ENCODE peak calls at places on chromosomes 2 and 18, in ten cellular contexts. D is psoas muscle; G is stimulated activated naive CD4-positive, alpha-beta T cell treated with Interleukin-2 at 50 U/mL for 16 hours; E is amniotic stem cell; O is posterior vena cava; S is activated CD8-positive, alpha-beta memory T cell treated with anti-CD3 and anti-CD28 coated beads for 24 hours; V is AG04450; P is CD8-positive, alpha-beta T cell; I is stimulated activated CD8-positive, alpha-beta memory T cell treated with anti-CD3 and anti-CD28 coated beads, Interleukin-4, amount 100 ng/mL, for 1 hour; R is kidney epithelial cell. U is an unnamed sample.
A peak's percentile ranks its signal among the peaks of the same experiment; 100 is the strongest.

GRCh38 chr18:48680339-48680738 is 141.5 kb downstream of the CTIF start:
- DNase-seq in D (no peak), G (no peak), E (no peak), O (peak; percentile 84), S (no peak), V (no peak), P (no peak), I (no peak), R (no peak), U (no peak)

GRCh38 chr2:15840173-15840572 is 100.2 kb upstream of the MYCN start:
- DNase-seq in D (no peak), G (no peak), E (no peak), O (no peak), S (no peak), V (no peak), P (no peak), I (no peak), R (peak; percentile 9), U (no peak)

GRCh38 chr2:64610456-64610855 is 43.3 kb downstream of the SERTAD2 start:
- DNase-seq in D (no peak), G (no peak), E (no peak), O (no peak), S (no peak), V (no peak), P (no peak), I (no peak), R (no peak), U (no peak)

GRCh38 chr2:27315122-27315521 is 6.9 kb upstream of the UCN start:
- DNase-seq in D (no peak), G (no peak), E (no peak), O (no peak), S (no peak), V (no peak), P (no peak), I (no peak), R (no peak), U (no peak)

GRCh38 chr2:121868652-121869051 is 113.2 kb downstream of the TSN start:
- DNase-seq in D (no peak), G (no peak), E (no peak), O (no peak), S (no peak), V (no peak), P (no peak), I (no peak), R (no peak), U (no peak)

GRCh38 chr2:99682280-99683060 is 192.7 kb upstream of the REV1 start:
- DNase-seq in D (no peak), G (no peak), E (peak; percentile 18), O (no peak), S (no peak), V (no peak), P (no peak), I (no peak), R (no peak), U (no peak)

GRCh38 chr2:240796543-240797499 is 23.2 kb downstream of the KIF1A start:
- DNase-seq in D (peak; percentile 38), G (no peak), E (no peak), O (peak; percentile 62), S (no peak), V (no peak), P (no peak), I (no peak), R (no peak), U (peak; percentile 15)

GRCh38 chr2:199870581-199870980 is 19.6 kb upstream of the FTCDNL1 start:
- DNase-seq in D (no peak), G (no peak), E (no peak), O (no peak), S (no peak), V (no peak), P (no peak), I (no peak), R (no peak), U (no peak)

GRCh38 chr18:63859781-63860535 is 27.5 kb upstream of the SERPINB2 start:
- DNase-seq in D (no peak), G (no peak), E (no peak), O (no peak), S (no peak), V (no peak), P (no peak), I (no peak), R (no peak), U (no peak)

U was measured in NCI-H2029.